ENCODE peak calls at places on chromosomes 5 and 9, in five cellular contexts. E, C, X, U and Z are unnamed samples.
A peak's percentile ranks its signal among the peaks of the same experiment; 100 is the strongest.

GRCh38 chr9:4514252-4515128 is 24.2 kb downstream of the SLC1A1 start:
- DNase-seq in X (no peak), C (no peak), E (no peak), U (no peak), Z (no peak)

GRCh38 chr5:126676195-126676624 is 75.5 kb downstream of the PHAX start:
- DNase-seq in E (peak; percentile 60), X (peak; percentile 85), C (peak; percentile 76), U (peak; percentile 68), Z (peak; percentile 62)

GRCh38 chr5:139711852-139712171 is 63.7 kb downstream of the CXXC5 start:
- DNase-seq in X (no peak), E (no peak), U (no peak), C (peak; percentile 78), Z (no peak)

GRCh38 chr5:45533692-45534091 is 162.5 kb downstream of the HCN1 start:
- DNase-seq in U (no peak), C (no peak), E (no peak), X (no peak), Z (no peak)

GRCh38 chr5:76487784-76488183 is 84.7 kb downstream of the IQGAP2 start:
- DNase-seq in E (no peak), U (no peak), C (no peak), X (peak; percentile 9), Z (no peak)

GRCh38 chr9:112097712-112098688 is 77.1 kb downstream of the SUSD1 start:
- DNase-seq in X (peak; percentile 83), U (no peak), E (peak; percentile 77), C (peak; percentile 60), Z (peak; percentile 72)

GRCh38 chr9:2620876-2621677 is 510 bp upstream of the VLDLR start:
- DNase-seq in C (peak; percentile 88), E (peak; percentile 87), X (peak; percentile 9), U (no peak), Z (peak; percentile 81)

GRCh38 chr9:36416870-36417269 is 16.8 kb upstream of the RNF38 start:
- DNase-seq in C (no peak), E (no peak), X (no peak), U (no peak), Z (no peak)

GRCh38 chr5:92391-93220 is 638 bp downstream of the PLEKHG4B start:
- DNase-seq in C (peak; percentile 84), X (no peak), E (no peak), U (no peak), Z (no peak)

GRCh38 chr9:16626577-16627130 is 243.8 kb downstream of the BNC2 start:
- DNase-seq in X (no peak), U (no peak), E (peak; percentile 89), C (no peak), Z (peak; percentile 49)

GRCh38 chr5:175889910-175890684 is 18.7 kb downstream of the CPLX2 start:
- DNase-seq in E (peak; percentile 17), U (no peak), C (peak; percentile 69), X (peak; percentile 10), Z (peak; percentile 79)

GRCh38 chr5:166936351-166936750 is 1355.1 kb upstream of the WWC1 start:
- DNase-seq in E (no peak), X (no peak), U (no peak), C (no peak), Z (no peak)

GRCh38 chr9:69056416-69056815 is 20.9 kb downstream of the FXN start:
- DNase-seq in E (no peak), C (no peak), U (no peak), X (no peak), Z (no peak)

GRCh38 chr5:170221319-170221718 is 11.5 kb upstream of the C5orf58 start:
- DNase-seq in E (peak; percentile 6), U (no peak), X (no peak), C (no peak), Z (no peak)

GRCh38 chr9:88968799-88969198 is 22.5 kb upstream of the S1PR3 start:
- DNase-seq in E (no peak), U (no peak), X (no peak), C (no peak), Z (no peak)

GRCh38 chr5:66814146-66814991 is 218.2 kb downstream of the MAST4 start:
- DNase-seq in E (peak; percentile 63), C (peak; percentile 66), U (peak; percentile 5), X (peak; percentile 51), Z (peak; percentile 59)

GRCh38 chr9:112176410-112177010 is 1.4 kb upstream of the SUSD1 start:
- DNase-seq in U (no peak), C (no peak), E (no peak), X (no peak), Z (no peak)

GRCh38 chr9:89428222-89428761 is 69.6 kb downstream of the SEMA4D start:
- DNase-seq in C (no peak), E (no peak), X (no peak), U (no peak), Z (no peak)

GRCh38 chr5:110478899-110479298 is 247.6 kb downstream of the TMEM232 start:
- DNase-seq in E (peak; percentile 74), X (no peak), C (no peak), U (no peak), Z (no peak)
- TF ChIP-seq RCOR1 in E (no peak), X (no peak), C (no peak), U (no peak), Z (no peak)

DNA sequence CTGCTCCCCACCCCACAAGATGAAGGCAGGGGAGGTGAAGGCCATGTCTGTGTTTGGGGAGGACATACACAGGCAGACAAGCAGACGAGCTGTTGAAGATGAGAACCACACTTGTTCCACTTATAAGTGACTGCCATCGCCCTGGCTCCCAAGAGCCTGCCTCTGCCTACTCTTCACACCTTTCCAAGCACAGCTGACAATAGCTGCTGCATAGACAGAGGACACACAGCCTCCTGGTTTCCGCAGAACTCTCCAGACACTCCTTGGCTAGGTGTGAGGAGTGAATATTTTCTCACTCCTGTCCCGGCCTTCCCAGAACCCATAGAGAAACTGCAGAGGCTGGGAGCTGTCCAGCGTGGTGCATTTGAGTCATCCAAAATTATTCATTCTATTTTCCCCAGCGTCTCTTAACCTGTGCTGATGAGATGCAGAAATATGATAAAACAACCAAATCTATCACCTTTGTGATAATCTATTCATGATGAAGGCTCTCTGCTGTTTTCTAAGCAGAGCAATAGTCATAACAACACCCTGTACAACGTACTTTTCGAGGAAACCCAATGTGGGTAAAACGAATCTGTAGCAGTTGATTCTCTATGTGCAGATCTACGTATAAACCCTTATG is 24.7 kb downstream of the KLF9 start:
- DNase-seq in E (peak; percentile 49), U (no peak), X (no peak), C (no peak), Z (no peak)
- H3K27ac ChIP-seq in E (no peak overlapping the region), U (no peak overlapping the region), X (no peak overlapping the region), C (no peak overlapping the region), Z (no peak overlapping the region)

GRCh38 chr9:91954841-91955471 is 4.9 kb upstream of the ROR2 start:
- DNase-seq in U (no peak), E (peak; percentile 91), C (peak; percentile 68), X (peak; percentile 84), Z (peak; percentile 69)
- TF ChIP-seq RCOR1 in U (no peak), E (no peak), C (no peak), X (no peak), Z (no peak)

GRCh38 chr5:16385516-16386090 is 80.0 kb downstream of the ZNF622 start:
- DNase-seq in E (no peak), C (no peak), U (no peak), X (no peak), Z (no peak)
- H3K27ac ChIP-seq in E (no peak overlapping the region), C (no peak overlapping the region), U (no peak overlapping the region), X (no peak overlapping the region), Z (no peak overlapping the region)

GRCh38 chr5:163385824-163386223 is 51.6 kb upstream of the CCNG1 start:
- DNase-seq in E (no peak), C (no peak), X (no peak), U (no peak), Z (no peak)

GRCh38 chr5:163386352-163386751 is 51.0 kb upstream of the CCNG1 start:
- DNase-seq in X (no peak), U (no peak), C (no peak), E (no peak), Z (no peak)

GRCh38 chr5:163383754-163384153 is 53.6 kb upstream of the CCNG1 start:
- DNase-seq in E (no peak), X (no peak), U (no peak), C (no peak), Z (no peak)

GRCh38 chr5:163384669-163385068 is 52.7 kb upstream of the CCNG1 start:
- DNase-seq in E (no peak), U (no peak), X (no peak), C (no peak), Z (no peak)

DNA sequence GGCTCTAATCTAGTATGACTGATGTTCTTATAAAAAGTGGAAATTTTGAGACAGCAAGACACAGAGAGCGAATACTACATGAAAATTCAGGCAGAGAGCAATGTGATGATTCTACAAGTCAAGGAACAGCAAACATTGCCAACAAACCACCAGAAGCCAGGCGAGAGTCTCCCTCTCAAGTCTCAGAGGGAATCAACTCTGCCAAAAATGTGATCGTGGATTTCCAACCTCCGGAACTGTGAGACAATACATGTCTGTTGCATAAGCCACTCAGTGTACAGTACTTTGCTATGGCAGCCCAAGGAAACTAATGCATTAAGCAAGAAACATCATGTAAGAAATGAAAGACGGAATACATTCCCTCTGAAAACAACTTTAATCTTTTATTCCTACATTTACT is 52.1 kb upstream of the CCNG1 start:
- DNase-seq in U (no peak), C (no peak), X (no peak), E (no peak), Z (no peak)
- TF ChIP-seq RCOR1 in U (no peak), C (no peak), X (no peak), E (no peak), Z (no peak)

GRCh38 chr9:121863931-121864330 is 212.5 kb downstream of the DAB2IP start:
- DNase-seq in E (peak; percentile 37), X (no peak), C (no peak), U (no peak), Z (no peak)
- H3K27ac ChIP-seq in E (no peak overlapping the region), X (no peak overlapping the region), C (no peak overlapping the region), U (no peak overlapping the region), Z (no peak overlapping the region)

DNA sequence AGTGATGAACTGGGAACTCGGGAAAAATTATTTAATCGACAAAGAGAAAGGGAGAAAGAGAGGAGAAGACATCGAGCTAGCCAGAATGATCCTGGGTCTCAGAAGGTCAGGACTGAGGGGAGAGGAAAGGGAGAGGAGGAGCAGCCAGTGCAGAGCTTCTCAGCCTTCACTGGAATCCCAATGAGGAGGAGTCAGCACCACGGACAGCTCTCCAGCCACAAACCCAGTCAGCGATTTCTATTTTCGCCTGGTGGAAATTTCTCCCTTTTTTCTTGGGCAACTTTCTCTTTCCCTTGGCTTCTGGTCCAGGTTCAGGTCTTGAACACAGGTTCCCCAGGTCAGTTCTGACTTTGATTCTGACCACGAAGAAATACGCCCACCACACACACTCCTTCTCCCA is 1.6 kb upstream of the BRINP1 start:
- DNase-seq in E (peak; percentile 1), X (peak; percentile 8), U (no peak), C (no peak), Z (peak; percentile 13)
- TF ChIP-seq RCOR1 in E (no peak), X (no peak), U (no peak), C (no peak), Z (no peak)